ENCODE peak calls at places on chromosome 21, in seven cellular contexts. S is stimulated activated CD8-positive, alpha-beta memory T cell treated with anti-CD3 and anti-CD28 coated beads, Interleukin-15, amount 100 ng/mL, for 24 hours; J is fibroblast of lung; Q is GM20000; I is NCI-H2171; B is RWPE1; K is HCEC 1CT. X is an unnamed sample.

GRCh38 chr21:46597031-46597430 is 7.9 kb downstream of the S100B start:
- DNase-seq in B (no peak), J (no peak), Q (peak; percentile 4), S (no peak), K (no peak), I (no peak), X (no peak)

GRCh38 chr21:31248598-31248997 is 95.5 kb downstream of the TIAM1 start:
- DNase-seq in Q (no peak), S (no peak), J (peak; percentile 68), I (no peak), K (no peak), B (peak; percentile 49), X (no peak)

GRCh38 chr21:43192501-43193081 is 23.8 kb downstream of the CRYAA start:
- DNase-seq in Q (no peak), K (no peak), S (no peak), B (no peak), I (no peak), J (no peak), X (no peak)

GRCh38 chr21:44751799-44752636 is 40.6 kb upstream of the TSPEAR start:
- DNase-seq in J (no peak), I (no peak), K (no peak), S (no peak), B (no peak), Q (no peak), X (no peak)

GRCh38 chr21:16002872-16003466 is 273.2 kb downstream of the USP25 start:
- DNase-seq in Q (no peak), K (peak; percentile 44), I (no peak), B (peak; percentile 1), J (peak; percentile 36), S (no peak), X (no peak)

GRCh38 chr21:28754127-28754611 is 238.5 kb downstream of the LTN1 start:
- DNase-seq in K (peak; percentile 36), J (peak; percentile 93), B (no peak), S (no peak), Q (no peak), I (no peak), X (no peak)

GRCh38 chr21:42061195-42061865 is 9.8 kb upstream of the UMODL1 start:
- DNase-seq in I (no peak), K (no peak), Q (peak; percentile 79), B (no peak), S (no peak), J (no peak), X (no peak)

GRCh38 chr21:35284199-35284598 is 235.1 kb upstream of the RUNX1 start:
- DNase-seq in B (no peak), Q (no peak), J (no peak), S (no peak), K (no peak), I (no peak), X (no peak)

GRCh38 chr21:9837946-9838801 is 683.2 kb upstream of the TPTE start:
- DNase-seq in S (no peak), K (no peak), J (no peak), B (no peak), I (no peak), Q (no peak), X (no peak)

GRCh38 chr21:44532712-44533111 is 7.3 kb downstream of the KRTAP10-1 start:
- DNase-seq in K (no peak), J (no peak), I (no peak), B (no peak), S (no peak), Q (no peak), X (no peak)

GRCh38 chr21:44425307-44425894 is 29.9 kb upstream of the LRRC3 start:
- DNase-seq in Q (no peak), I (no peak), B (no peak), S (no peak), J (no peak), K (no peak), X (no peak)

GRCh38 chr21:35352066-35352770 is 303.1 kb upstream of the RUNX1 start:
- DNase-seq in I (no peak), K (peak; percentile 36), J (peak; percentile 95), B (no peak), Q (no peak), S (no peak), X (no peak)

GRCh38 chr21:15495965-15496364 is 233.8 kb upstream of the USP25 start:
- DNase-seq in K (peak; percentile 13), J (peak; percentile 27), Q (no peak), I (no peak), B (no peak), S (no peak), X (no peak)

GRCh38 chr21:44478124-44478800 is 23.0 kb downstream of the LRRC3 start:
- DNase-seq in J (no peak), I (no peak), S (no peak), Q (no peak), B (no peak), K (no peak), X (no peak)

GRCh38 chr21:34938079-34938764 is 110.9 kb downstream of the RUNX1 start:
- DNase-seq in B (no peak), Q (no peak), K (no peak), J (peak; percentile 86), I (no peak), S (no peak), X (no peak)

GRCh38 chr21:45590246-45590725 is 48.0 kb upstream of the SLC19A1 start:
- DNase-seq in S (peak; percentile 45), I (peak; percentile 9), Q (peak; percentile 97), K (peak; percentile 37), J (peak; percentile 34), B (peak; percentile 69), X (peak; percentile 75)

GRCh38 chr21:32717851-32718316 is 9.9 kb downstream of the SYNJ1 start:
- DNase-seq in J (peak; percentile 55), K (no peak), B (no peak), Q (no peak), I (no peak), S (no peak), X (no peak)

GRCh38 chr21:44960141-44961092 is 20.6 kb downstream of the SLX9 start:
- DNase-seq in Q (no peak), K (no peak), I (no peak), J (no peak), S (no peak), B (no peak), X (no peak)

GRCh38 chr21:28436286-28436932 is 556.3 kb downstream of the LTN1 start:
- DNase-seq in J (peak; percentile 77), I (no peak), Q (no peak), S (no peak), K (peak; percentile 84), B (peak; percentile 50), X (no peak)

GRCh38 chr21:45423201-45423955 is 18.4 kb downstream of the COL18A1 start:
- DNase-seq in J (no peak), K (no peak), B (no peak), Q (no peak), S (no peak), I (no peak), X (peak; percentile 96)

GRCh38 chr21:34348890-34349519 is 14.8 kb upstream of the KCNE2 start:
- DNase-seq in K (no peak), J (no peak), Q (no peak), B (no peak), I (no peak), S (no peak), X (no peak)

GRCh38 chr21:32423320-32423719 is 10.8 kb downstream of the EVA1C start:
- DNase-seq in K (peak; percentile 87), I (no peak), J (peak; percentile 98), B (peak; percentile 29), Q (no peak), S (no peak), X (no peak)

GRCh38 chr21:33196956-33197374 is 32.8 kb upstream of the IFNAR2 start:
- DNase-seq in S (no peak), I (peak; percentile 83), J (peak; percentile 55), B (peak; percentile 70), Q (peak; percentile 37), K (peak; percentile 45), X (peak; percentile 45)

GRCh38 chr21:31732891-31733520 is 1.1 kb upstream of the SCAF4 start:
- DNase-seq in K (peak; percentile 23), I (no peak), B (peak; percentile 18), Q (peak; percentile 27), J (peak; percentile 26), S (no peak), X (peak; percentile 9)

GRCh38 chr21:26490771-26491170 is 82.3 kb downstream of the CYYR1 start:
- DNase-seq in J (peak; percentile 58), K (no peak), I (no peak), Q (no peak), S (no peak), B (no peak), X (no peak)

GRCh38 chr21:36183144-36183795 is 26.6 kb downstream of the DOP1B start:
- DNase-seq in B (no peak), Q (no peak), J (no peak), K (no peak), I (no peak), S (no peak), X (no peak)

GRCh38 chr21:45032332-45032731 is 42.0 kb upstream of the ADARB1 start:
- DNase-seq in B (no peak), Q (no peak), K (no peak), J (no peak), S (no peak), I (no peak), X (no peak)

GRCh38 chr21:46097826-46098286 is at the start of gene COL6A2:
- DNase-seq in Q (peak; percentile 75), S (no peak), B (peak; percentile 59), K (peak; percentile 72), J (peak; percentile 59), I (peak; percentile 37), X (peak; percentile 81)

GRCh38 chr21:42525228-42525604 is 11.6 kb downstream of the SLC37A1 start:
- DNase-seq in J (no peak), S (no peak), I (no peak), K (no peak), Q (peak; percentile 42), B (no peak), X (no peak)

X was measured in HuH-7.